ENCODE peak calls at places on chromosome 5, in four cellular contexts. One of them, this sample, is unnamed.

GRCh38 chr5:10762178-10762775 is 1.2 kb upstream of the DAP start:
- DNase-seq in left ventricle myocardium inferior: peak; percentile 48
- DNase-seq in CD8-positive, alpha-beta memory T cell: no peak
- DNase-seq in transverse colon: peak; percentile 39
- DNase-seq in this sample: no peak

GRCh38 chr5:106399381-106399780 is 1271.4 kb downstream of the EFNA5 start:
- DNase-seq in CD8-positive, alpha-beta memory T cell: no peak
- DNase-seq in left ventricle myocardium inferior: no peak
- DNase-seq in transverse colon: no peak
- DNase-seq in this sample: no peak

GRCh38 chr5:21236896-21237830 is 1249.2 kb upstream of the CDH18 start:
- DNase-seq in left ventricle myocardium inferior: no peak
- DNase-seq in CD8-positive, alpha-beta memory T cell: no peak
- DNase-seq in transverse colon: no peak
- DNase-seq in this sample: no peak

GRCh38 chr5:6615416-6615815 is 17.4 kb downstream of the NSUN2 start:
- DNase-seq in left ventricle myocardium inferior: no peak
- DNase-seq in CD8-positive, alpha-beta memory T cell: no peak
- DNase-seq in transverse colon: no peak
- DNase-seq in this sample: no peak

GRCh38 chr5:96733771-96734498 is 71.8 kb downstream of the CAST start:
- DNase-seq in CD8-positive, alpha-beta memory T cell: no peak
- DNase-seq in left ventricle myocardium inferior: no peak
- DNase-seq in transverse colon: no peak
- DNase-seq in this sample: no peak

GRCh38 chr5:170151105-170151831 is 45.6 kb downstream of the FOXI1 start:
- DNase-seq in CD8-positive, alpha-beta memory T cell: no peak
- DNase-seq in transverse colon: no peak
- DNase-seq in left ventricle myocardium inferior: peak; percentile 61
- DNase-seq in this sample: peak; percentile 30

GRCh38 chr5:6496207-6496584 is 47.5 kb downstream of the UBE2QL1 start:
- DNase-seq in CD8-positive, alpha-beta memory T cell: no peak
- DNase-seq in left ventricle myocardium inferior: no peak
- DNase-seq in transverse colon: no peak
- DNase-seq in this sample: peak; percentile 77

GRCh38 chr5:36614657-36615308 is 8.4 kb downstream of the SLC1A3 start:
- DNase-seq in left ventricle myocardium inferior: no peak
- DNase-seq in transverse colon: no peak
- DNase-seq in CD8-positive, alpha-beta memory T cell: no peak
- DNase-seq in this sample: no peak

GRCh38 chr5:157740211-157740610 is 3.3 kb upstream of the LSM11 start:
- DNase-seq in left ventricle myocardium inferior: no peak
- DNase-seq in CD8-positive, alpha-beta memory T cell: no peak
- DNase-seq in transverse colon: no peak
- DNase-seq in this sample: no peak

GRCh38 chr5:176540476-176540899 is 3.3 kb upstream of the RNF44 start:
- DNase-seq in transverse colon: no peak
- DNase-seq in left ventricle myocardium inferior: no peak
- DNase-seq in CD8-positive, alpha-beta memory T cell: no peak
- DNase-seq in this sample: no peak

GRCh38 chr5:34584165-34584564 is 72.0 kb upstream of the RAI14 start:
- DNase-seq in left ventricle myocardium inferior: no peak
- DNase-seq in transverse colon: no peak
- DNase-seq in CD8-positive, alpha-beta memory T cell: no peak
- DNase-seq in this sample: no peak

GRCh38 chr5:88930336-88930735 is 47.4 kb upstream of the MEF2C start:
- DNase-seq in CD8-positive, alpha-beta memory T cell: no peak
- DNase-seq in left ventricle myocardium inferior: no peak
- DNase-seq in transverse colon: no peak
- DNase-seq in this sample: no peak

GRCh38 chr5:119400248-119400647 is 44.4 kb downstream of the TNFAIP8 start:
- DNase-seq in left ventricle myocardium inferior: no peak
- DNase-seq in transverse colon: no peak
- DNase-seq in CD8-positive, alpha-beta memory T cell: no peak
- DNase-seq in this sample: no peak

GRCh38 chr5:18220631-18221030 is 586.4 kb downstream of the TAF11L14 start:
- DNase-seq in CD8-positive, alpha-beta memory T cell: no peak
- DNase-seq in left ventricle myocardium inferior: no peak
- DNase-seq in transverse colon: no peak
- DNase-seq in this sample: no peak

GRCh38 chr5:87906962-87907361 is 361.7 kb downstream of the TMEM161B start:
- DNase-seq in transverse colon: no peak
- DNase-seq in left ventricle myocardium inferior: no peak
- DNase-seq in CD8-positive, alpha-beta memory T cell: no peak
- DNase-seq in this sample: no peak

GRCh38 chr5:56465757-56466127 is 232.6 kb upstream of the ANKRD55 start:
- DNase-seq in CD8-positive, alpha-beta memory T cell: no peak
- DNase-seq in transverse colon: no peak
- DNase-seq in left ventricle myocardium inferior: no peak
- DNase-seq in this sample: no peak

GRCh38 chr5:164188733-164189148 is 683.3 kb downstream of the MAT2B start:
- DNase-seq in transverse colon: no peak
- DNase-seq in CD8-positive, alpha-beta memory T cell: no peak
- DNase-seq in left ventricle myocardium inferior: no peak
- DNase-seq in this sample: no peak

GRCh38 chr5:52685621-52686370 is 101.9 kb upstream of the ITGA1 start:
- DNase-seq in CD8-positive, alpha-beta memory T cell: no peak
- DNase-seq in transverse colon: no peak
- DNase-seq in left ventricle myocardium inferior: no peak
- DNase-seq in this sample: no peak

GRCh38 chr5:94021246-94021645 is 279.8 kb upstream of the POU5F2 start:
- DNase-seq in left ventricle myocardium inferior: no peak
- DNase-seq in CD8-positive, alpha-beta memory T cell: no peak
- DNase-seq in transverse colon: no peak
- DNase-seq in this sample: no peak

GRCh38 chr5:90366972-90367371 is 42.6 kb downstream of the CETN3 start:
- DNase-seq in transverse colon: no peak
- DNase-seq in left ventricle myocardium inferior: no peak
- DNase-seq in CD8-positive, alpha-beta memory T cell: no peak
- DNase-seq in this sample: no peak

DNA sequence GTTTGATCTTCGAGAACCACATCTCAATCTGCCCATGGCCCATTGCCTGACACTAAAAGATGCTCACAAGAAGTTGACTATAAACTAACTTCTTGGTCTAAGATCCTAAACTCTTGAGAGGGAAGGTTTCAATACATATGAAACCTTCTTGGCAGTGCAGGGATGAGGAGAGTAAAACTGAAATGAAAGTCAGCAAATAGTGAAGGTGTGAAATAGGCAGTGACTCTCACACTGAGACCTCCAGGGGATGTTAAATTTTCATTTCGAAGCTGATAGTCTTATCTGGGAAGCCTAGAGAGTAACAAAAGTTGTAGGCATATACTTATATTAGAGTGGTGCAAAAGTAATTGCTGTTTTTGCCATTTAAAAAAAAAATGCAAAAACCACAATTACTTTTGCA is 974 bp upstream of the CYSTM1 start:
- DNase-seq in transverse colon: no peak
- DNase-seq in CD8-positive, alpha-beta memory T cell: no peak
- DNase-seq in left ventricle myocardium inferior: no peak
- DNase-seq in this sample: no peak
- H3K4me3 ChIP-seq in transverse colon: no peak overlapping the region
- H3K4me3 ChIP-seq in CD8-positive, alpha-beta memory T cell: no peak overlapping the region
- H3K4me3 ChIP-seq in left ventricle myocardium inferior: peak overlapping the region; percentile 89
- H3K4me3 ChIP-seq in this sample: no peak overlapping the region

DNA sequence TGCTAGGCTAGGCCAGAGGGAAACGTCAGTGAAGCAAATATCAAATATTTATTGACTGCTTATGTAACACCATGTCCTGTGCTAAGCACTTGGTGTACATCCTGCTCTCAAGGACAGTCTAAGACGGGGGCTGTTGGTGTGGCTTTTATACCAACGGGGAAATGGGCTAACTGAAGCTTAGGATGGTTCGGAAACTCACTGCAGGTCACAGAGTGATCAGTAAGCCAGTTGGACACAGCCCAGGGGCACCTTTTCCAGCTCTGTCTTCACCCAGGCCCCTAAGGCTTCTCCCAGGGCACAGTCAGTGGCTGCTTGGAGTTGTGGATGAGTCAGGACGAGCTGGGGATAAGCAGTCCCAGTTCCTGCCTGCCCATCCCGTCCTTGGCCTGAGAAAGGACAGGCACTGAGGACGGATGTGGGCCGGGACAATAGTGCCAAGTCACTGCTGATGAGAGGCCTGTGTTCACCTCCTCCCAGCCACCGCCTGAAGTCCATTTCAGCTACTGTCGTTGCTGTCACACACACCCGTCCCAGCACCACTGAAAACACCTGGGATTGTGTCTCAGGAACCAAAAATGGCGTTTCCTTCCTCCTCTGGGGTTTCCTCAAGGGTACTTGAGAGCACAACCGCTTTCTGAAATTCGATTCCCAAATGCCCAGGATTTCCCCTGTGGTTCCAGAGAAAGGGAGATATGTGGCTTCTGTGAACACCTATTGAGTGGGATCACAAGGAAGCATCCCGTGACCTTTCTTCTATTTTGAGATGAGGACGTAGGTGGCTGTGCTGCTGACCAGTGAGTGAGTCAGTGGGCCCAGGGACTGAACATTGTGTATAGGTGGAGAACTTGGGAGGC is 17.5 kb upstream of the SPRY4 start:
- DNase-seq in CD8-positive, alpha-beta memory T cell: no peak
- DNase-seq in left ventricle myocardium inferior: no peak
- DNase-seq in transverse colon: no peak
- DNase-seq in this sample: no peak
- H3K4me3 ChIP-seq in CD8-positive, alpha-beta memory T cell: no peak overlapping the region
- H3K4me3 ChIP-seq in left ventricle myocardium inferior: no peak overlapping the region
- H3K4me3 ChIP-seq in transverse colon: no peak overlapping the region
- H3K4me3 ChIP-seq in this sample: no peak overlapping the region

GRCh38 chr5:149426931-149427330 is 47.8 kb upstream of the IL17B start:
- DNase-seq in left ventricle myocardium inferior: no peak
- DNase-seq in CD8-positive, alpha-beta memory T cell: no peak
- DNase-seq in transverse colon: no peak
- DNase-seq in this sample: no peak
- H3K4me3 ChIP-seq in left ventricle myocardium inferior: peak overlapping the region; percentile 67
- H3K4me3 ChIP-seq in CD8-positive, alpha-beta memory T cell: no peak overlapping the region
- H3K4me3 ChIP-seq in transverse colon: no peak overlapping the region
- H3K4me3 ChIP-seq in this sample: no peak overlapping the region

GRCh38 chr5:72507360-72508238 is at the start of gene ZNF366:
- DNase-seq in CD8-positive, alpha-beta memory T cell: no peak
- DNase-seq in left ventricle myocardium inferior: no peak
- DNase-seq in transverse colon: no peak
- DNase-seq in this sample: no peak

GRCh38 chr5:72506150-72506549 is 1.1 kb downstream of the ZNF366 start:
- DNase-seq in transverse colon: no peak
- DNase-seq in left ventricle myocardium inferior: no peak
- DNase-seq in CD8-positive, alpha-beta memory T cell: no peak
- DNase-seq in this sample: no peak

GRCh38 chr5:72505026-72505425 is 2.2 kb downstream of the ZNF366 start:
- DNase-seq in left ventricle myocardium inferior: no peak
- DNase-seq in transverse colon: no peak
- DNase-seq in CD8-positive, alpha-beta memory T cell: no peak
- DNase-seq in this sample: no peak

GRCh38 chr5:72503888-72504491 is 3.2 kb downstream of the ZNF366 start:
- DNase-seq in transverse colon: no peak
- DNase-seq in CD8-positive, alpha-beta memory T cell: no peak
- DNase-seq in left ventricle myocardium inferior: no peak
- DNase-seq in this sample: no peak

GRCh38 chr5:72505539-72505938 is 1.7 kb downstream of the ZNF366 start:
- DNase-seq in left ventricle myocardium inferior: no peak
- DNase-seq in transverse colon: no peak
- DNase-seq in CD8-positive, alpha-beta memory T cell: no peak
- DNase-seq in this sample: no peak
- H3K4me3 ChIP-seq in left ventricle myocardium inferior: peak overlapping the region; percentile 61
- H3K4me3 ChIP-seq in transverse colon: no peak overlapping the region
- H3K4me3 ChIP-seq in CD8-positive, alpha-beta memory T cell: no peak overlapping the region
- H3K4me3 ChIP-seq in this sample: no peak overlapping the region

DNA sequence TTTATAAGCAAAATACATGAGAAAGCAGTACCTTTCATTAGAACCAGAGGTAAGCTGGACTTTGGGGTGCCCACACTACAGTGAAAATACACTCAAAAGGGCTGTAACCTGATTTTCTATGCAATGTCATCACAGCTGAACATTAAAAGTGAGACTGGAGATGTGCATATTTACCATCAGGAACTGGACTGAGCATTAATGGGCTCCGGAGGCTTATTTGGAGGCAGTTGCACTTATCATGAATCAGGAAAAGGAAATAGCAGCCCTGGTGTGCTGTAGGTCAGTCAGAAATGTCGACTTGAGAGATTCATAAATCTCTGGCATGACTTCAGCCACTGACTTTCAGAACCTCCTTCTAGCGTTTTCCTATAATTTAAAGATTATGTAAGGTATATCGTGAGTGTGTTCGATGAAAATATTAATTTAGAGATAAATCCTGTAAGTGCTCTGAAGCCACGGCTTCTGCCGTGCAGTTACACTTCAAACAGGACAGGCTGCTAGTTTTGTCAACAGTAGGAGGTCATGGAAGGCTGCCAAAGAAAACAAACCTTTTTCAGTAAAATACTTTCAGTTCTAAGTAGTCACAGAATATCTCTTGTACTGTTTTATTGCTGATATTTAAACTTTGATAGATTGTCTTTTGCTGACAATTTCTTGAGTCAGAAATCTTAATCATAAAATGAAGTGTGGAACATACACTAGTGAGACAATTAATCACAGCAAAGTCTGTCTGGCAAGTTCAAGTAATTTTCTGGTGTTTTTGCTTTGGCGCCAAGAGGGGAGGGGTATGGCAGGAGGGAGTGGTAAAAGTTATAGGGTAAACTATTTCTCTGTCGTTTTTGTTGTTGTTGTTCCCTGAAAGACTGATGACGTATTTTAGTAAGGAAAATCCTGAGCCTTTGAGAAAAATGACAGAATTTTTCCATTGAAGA is 939.7 kb downstream of the NR2F1-AS1 start:
- DNase-seq in CD8-positive, alpha-beta memory T cell: no peak
- DNase-seq in transverse colon: no peak
- DNase-seq in left ventricle myocardium inferior: no peak
- DNase-seq in this sample: no peak
- H3K4me3 ChIP-seq in CD8-positive, alpha-beta memory T cell: no peak overlapping the region
- H3K4me3 ChIP-seq in transverse colon: no peak overlapping the region
- H3K4me3 ChIP-seq in left ventricle myocardium inferior: peak overlapping the region; percentile 50
- H3K4me3 ChIP-seq in this sample: no peak overlapping the region

GRCh38 chr5:173239233-173239593 is 4.2 kb upstream of the NKX2-5 start:
- DNase-seq in left ventricle myocardium inferior: no peak
- DNase-seq in transverse colon: no peak
- DNase-seq in CD8-positive, alpha-beta memory T cell: no peak
- DNase-seq in this sample: no peak
- H3K4me3 ChIP-seq in left ventricle myocardium inferior: peak overlapping the region; percentile 76
- H3K4me3 ChIP-seq in transverse colon: no peak overlapping the region
- H3K4me3 ChIP-seq in CD8-positive, alpha-beta memory T cell: no peak overlapping the region
- H3K4me3 ChIP-seq in this sample: no peak overlapping the region

This sample was measured in GM06990.